ENCODE peak calls at places on chromosomes 3 and 15, in six cellular contexts. W, B, D, P, I and E are unnamed samples.
A peak's percentile ranks its signal among the peaks of the same experiment; 100 is the strongest.

GRCh38 chr3:60992395-60992794 is 258.9 kb downstream of the FHIT start:
- DNase-seq in P (no peak), D (no peak), I (no peak), W (no peak), B (no peak), E (no peak)

GRCh38 chr3:28836199-28836598 is 444.7 kb upstream of the RBMS3 start:
- DNase-seq in D (no peak), B (no peak), P (no peak), I (no peak), W (no peak), E (no peak)

GRCh38 chr3:131216801-131217200 is 164.8 kb upstream of the NUDT16 start:
- DNase-seq in B (no peak), D (no peak), W (no peak), I (peak; percentile 72), P (no peak), E (no peak)

GRCh38 chr3:153166206-153166605 is 4.2 kb downstream of the RAP2B start:
- DNase-seq in B (no peak), I (no peak), W (no peak), P (peak; percentile 32), D (no peak), E (no peak)

GRCh38 chr3:52606373-52607085 is 70.1 kb downstream of the UQCC5 start:
- DNase-seq in P (no peak), W (no peak), D (no peak), B (no peak), I (peak; percentile 34), E (no peak)

GRCh38 chr15:51621917-51622268 is 678 bp downstream of the DMXL2 start:
- DNase-seq in D (peak; percentile 68), B (peak; percentile 11), I (peak; percentile 68), P (peak; percentile 7), W (no peak), E (no peak)

GRCh38 chr3:56837196-56837955 is 35.6 kb upstream of the ARHGEF3 start:
- DNase-seq in D (no peak), W (no peak), P (no peak), I (no peak), B (no peak), E (no peak)

GRCh38 chr3:29083607-29084120 is 197.2 kb upstream of the RBMS3 start:
- DNase-seq in I (no peak), P (no peak), D (no peak), B (no peak), W (no peak), E (no peak)

GRCh38 chr3:14317057-14317553 is 85.3 kb upstream of the SLC6A6 start:
- DNase-seq in I (no peak), B (no peak), P (no peak), W (no peak), D (no peak), E (no peak)

GRCh38 chr3:18070944-18071343 is 328.5 kb upstream of the TBC1D5 start:
- DNase-seq in I (no peak), D (no peak), B (no peak), W (no peak), P (no peak), E (no peak)

GRCh38 chr3:98188553-98188952 is 22.1 kb downstream of the OR5H15 start:
- DNase-seq in P (no peak), W (no peak), D (no peak), B (no peak), I (peak; percentile 8), E (no peak)

GRCh38 chr15:99634576-99634975 is 68.8 kb downstream of the MEF2A start:
- DNase-seq in D (no peak), W (no peak), I (no peak), P (no peak), B (no peak), E (no peak)
- H3K9me3 ChIP-seq in D (no peaks in the 10 kb centered on the region), W (no peaks in the 10 kb centered on the region), I (no peaks in the 10 kb centered on the region), P (no peaks in the 10 kb centered on the region), B (peaks cover 4% of the 10 kb centered on the region), E (no peaks in the 10 kb centered on the region)

GRCh38 chr15:25057574-25057973 is 102.8 kb downstream of the SNRPN start:
- DNase-seq in D (peak; percentile 37), B (no peak), P (no peak), I (no peak), W (no peak), E (no peak)

GRCh38 chr15:25058080-25058785 is 103.4 kb downstream of the SNRPN start:
- DNase-seq in W (no peak), P (no peak), D (peak; percentile 59), I (no peak), B (no peak), E (no peak)

GRCh38 chr15:25055356-25056068 is 100.7 kb downstream of the SNRPN start:
- DNase-seq in P (no peak), W (no peak), I (no peak), B (no peak), D (peak; percentile 29), E (no peak)

GRCh38 chr15:25054943-25055342 is 100.2 kb downstream of the SNRPN start:
- DNase-seq in I (no peak), W (no peak), D (peak; percentile 28), P (no peak), B (no peak), E (no peak)

DNA sequence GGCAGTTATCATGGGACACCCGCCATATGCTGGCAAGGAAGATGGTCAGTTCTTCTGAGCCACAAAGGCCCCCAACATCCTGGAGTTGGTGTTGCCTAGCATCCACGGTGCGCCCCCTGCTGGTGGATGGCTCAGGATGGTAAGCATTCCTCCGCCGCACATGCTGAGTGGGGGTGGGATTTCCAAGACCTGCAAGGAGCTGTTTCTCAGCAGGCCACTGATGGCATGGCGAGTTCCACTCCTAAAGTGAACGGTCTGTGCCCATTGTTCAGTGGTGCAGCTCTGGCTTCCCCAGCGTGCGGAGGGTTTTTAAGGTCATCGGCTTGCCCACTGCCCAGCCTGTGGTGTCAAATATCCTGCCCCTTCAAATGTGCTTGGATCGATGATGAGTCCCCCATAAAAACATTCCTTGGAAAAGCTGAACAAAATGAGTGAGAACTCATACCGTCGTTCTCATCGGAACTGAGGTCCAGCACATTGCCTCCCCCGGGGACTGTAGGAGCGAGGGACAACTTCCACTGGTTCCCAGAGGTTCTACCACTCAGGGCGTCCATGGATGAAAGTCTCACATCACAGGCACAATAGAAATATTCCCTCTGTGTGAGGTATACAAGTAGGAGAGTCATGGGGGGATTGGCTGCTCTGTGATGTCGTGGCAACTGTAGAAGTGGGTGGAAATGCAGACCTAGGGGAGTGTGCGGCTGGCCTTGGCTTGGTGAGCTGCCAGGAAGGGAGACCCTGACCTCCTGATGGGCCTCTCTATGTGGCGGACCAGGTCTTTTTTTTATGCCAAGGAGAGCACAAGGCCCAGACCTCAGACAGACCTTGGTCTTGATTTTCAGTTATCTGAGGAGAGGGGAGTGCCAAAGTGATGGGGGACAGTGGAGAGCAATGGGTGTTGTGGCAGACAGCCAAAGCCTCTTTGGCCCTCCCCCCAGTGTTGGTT is 102.0 kb downstream of the SNRPN start:
- DNase-seq in I (no peak), B (no peak), W (no peak), P (no peak), D (peak; percentile 53), E (no peak)
- H3K9me3 ChIP-seq in I (peaks cover 59% of the 10 kb centered on the region), B (peaks cover 100% of the 10 kb centered on the region), W (peaks cover 100% of the 10 kb centered on the region), P (peaks cover 97% of the 10 kb centered on the region), D (peaks cover 100% of the 10 kb centered on the region), E (peaks cover 65% of the 10 kb centered on the region)

DNA sequence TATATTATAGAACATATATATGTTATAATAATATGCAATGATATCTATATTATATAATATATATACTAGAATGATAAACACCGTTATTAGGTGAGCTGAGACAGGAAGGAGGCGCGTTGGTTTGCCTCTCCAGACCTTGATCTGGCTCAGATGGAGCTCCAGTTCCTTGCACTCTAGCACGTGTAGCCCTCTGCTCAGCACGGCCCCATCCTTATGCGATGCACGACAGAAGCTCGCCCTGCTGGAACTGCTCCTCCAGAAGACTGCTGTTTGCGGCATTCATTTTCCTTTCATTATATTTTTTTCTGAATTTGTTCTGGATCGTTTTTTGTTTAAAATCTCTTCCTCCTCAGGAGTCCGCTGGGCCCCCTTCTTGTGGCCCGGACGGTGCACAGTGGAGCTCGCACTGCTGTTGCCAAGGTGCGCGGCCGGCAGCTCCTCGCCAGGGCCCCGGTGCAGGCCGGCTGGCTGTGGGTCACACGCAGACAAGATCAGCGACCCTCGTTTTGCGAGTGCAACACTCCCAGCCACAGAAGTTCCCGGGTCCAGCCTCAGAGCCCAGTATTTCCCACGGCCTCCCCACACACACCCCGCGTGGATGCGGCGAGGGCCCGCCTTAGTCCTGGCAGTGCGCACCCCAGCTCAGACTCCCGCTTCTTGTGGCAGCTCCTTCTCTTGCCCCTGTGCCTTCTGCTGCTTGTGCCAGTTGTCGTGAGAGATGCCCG is 112.2 kb downstream of the CHL1 start:
- DNase-seq in W (no peak), B (no peak), I (no peak), D (no peak), P (no peak), E (no peak)
- H3K9me3 ChIP-seq in W (no peaks in the 10 kb centered on the region), B (no peaks in the 10 kb centered on the region), I (no peaks in the 10 kb centered on the region), D (no peaks in the 10 kb centered on the region), P (no peaks in the 10 kb centered on the region), E (no peaks in the 10 kb centered on the region)

GRCh38 chr3:53661480-53661879 is 167.1 kb downstream of the CACNA1D start:
- DNase-seq in W (no peak), D (no peak), I (no peak), B (no peak), P (no peak), E (no peak)

GRCh38 chr3:53658613-53659193 is 164.3 kb downstream of the CACNA1D start:
- DNase-seq in P (no peak), I (no peak), B (no peak), W (no peak), D (no peak), E (no peak)
- H3K9me3 ChIP-seq in P (no peaks in the 10 kb centered on the region), I (no peaks in the 10 kb centered on the region), B (no peaks in the 10 kb centered on the region), W (peaks cover 10% of the 10 kb centered on the region), D (no peaks in the 10 kb centered on the region), E (no peaks in the 10 kb centered on the region)

GRCh38 chr15:52784799-52785671 is 5.1 kb downstream of the ONECUT1 start:
- DNase-seq in D (no peak), I (no peak), W (no peak), B (no peak), P (no peak), E (no peak)

GRCh38 chr15:52785672-52786406 is 4.3 kb downstream of the ONECUT1 start:
- DNase-seq in B (no peak), D (no peak), W (no peak), P (no peak), I (no peak), E (no peak)

GRCh38 chr15:52787549-52788098 is 2.5 kb downstream of the ONECUT1 start:
- DNase-seq in D (no peak), I (no peak), B (no peak), W (no peak), P (no peak), E (no peak)

GRCh38 chr15:52787123-52787503 is 3.0 kb downstream of the ONECUT1 start:
- DNase-seq in B (no peak), W (no peak), I (no peak), D (no peak), P (no peak), E (no peak)

DNA sequence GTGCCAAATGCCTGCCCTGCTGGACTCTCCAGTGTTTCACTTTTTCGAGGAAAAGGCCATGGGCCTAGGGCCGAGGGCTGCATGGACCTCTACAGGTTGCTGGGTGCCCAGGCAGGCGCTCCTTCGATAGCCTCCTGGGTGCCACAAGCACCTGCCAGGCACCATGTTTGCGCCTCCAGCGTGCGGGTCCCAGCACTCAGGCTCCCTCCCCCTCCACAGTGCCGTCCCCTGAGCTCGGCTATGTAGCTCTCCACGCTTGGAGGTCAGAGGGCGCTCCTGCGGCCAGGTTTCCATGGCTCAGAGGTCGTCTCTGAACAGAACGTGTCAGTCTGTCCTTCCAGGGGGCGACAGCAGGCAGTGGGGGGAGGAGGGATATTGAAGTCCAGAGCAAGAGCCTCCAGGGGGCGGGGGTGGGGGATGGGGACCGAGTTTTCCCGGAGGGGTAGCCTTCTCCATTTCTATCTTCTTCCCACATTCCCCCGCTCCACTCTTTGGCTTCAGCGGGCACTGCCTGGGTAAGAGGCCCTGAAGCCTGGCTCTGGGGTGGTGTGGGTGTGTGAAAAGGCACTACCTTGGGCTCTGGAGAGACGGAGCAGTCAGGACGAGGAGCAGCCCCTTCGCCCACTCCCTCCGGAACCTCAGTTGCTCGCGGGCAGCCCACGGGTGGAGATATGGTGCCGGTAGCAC is 3.6 kb downstream of the ONECUT1 start:
- DNase-seq in D (no peak), P (no peak), B (no peak), I (no peak), W (no peak), E (no peak)
- H3K9me3 ChIP-seq in D (no peaks in the 10 kb centered on the region), P (no peaks in the 10 kb centered on the region), B (peaks cover 18% of the 10 kb centered on the region), I (no peaks in the 10 kb centered on the region), W (no peaks in the 10 kb centered on the region), E (peaks cover 5% of the 10 kb centered on the region)